ENCODE peak calls at places on chromosomes 5 and 9, in ten cellular contexts. One of them, this sample, is unnamed.

GRCh38 chr9:89523948-89524347 is 26.0 kb upstream of the SEMA4D start:
- DNase-seq in NCI-H748 treated with DMSO at 0.1 percent for 48 hours: no peak
- DNase-seq in prostate gland: no peak
- DNase-seq in NCI-H1694 treated with DMSO at 0.1 percent for 48 hours: no peak
- DNase-seq in neural crest cell: no peak
- DNase-seq in mesothelial cell of epicardium: no peak
- DNase-seq in upper lobe of right lung: no peak
- DNase-seq in H54: no peak
- DNase-seq in stimulated activated CD4-positive, alpha-beta T cell treated with anti-CD3 and anti-CD28 coated beads, TNF-alpha, amount 100 ng/mL, for 48 hours: no peak
- DNase-seq in mucosa of gallbladder: no peak
- DNase-seq in this sample: no peak

GRCh38 chr9:112846528-112847488 is 43.9 kb downstream of the SLC46A2 start:
- DNase-seq in NCI-H748 treated with DMSO at 0.1 percent for 48 hours: no peak
- DNase-seq in prostate gland: no peak
- DNase-seq in NCI-H1694 treated with DMSO at 0.1 percent for 48 hours: no peak
- DNase-seq in neural crest cell: no peak
- DNase-seq in mesothelial cell of epicardium: no peak
- DNase-seq in upper lobe of right lung: no peak
- DNase-seq in H54: no peak
- DNase-seq in stimulated activated CD4-positive, alpha-beta T cell treated with anti-CD3 and anti-CD28 coated beads, TNF-alpha, amount 100 ng/mL, for 48 hours: no peak
- DNase-seq in mucosa of gallbladder: no peak
- DNase-seq in this sample: no peak

GRCh38 chr9:123338710-123339665 is 17.0 kb upstream of the CRB2 start:
- DNase-seq in NCI-H748 treated with DMSO at 0.1 percent for 48 hours: no peak
- DNase-seq in prostate gland: no peak
- DNase-seq in NCI-H1694 treated with DMSO at 0.1 percent for 48 hours: no peak
- DNase-seq in neural crest cell: no peak
- DNase-seq in mesothelial cell of epicardium: no peak
- DNase-seq in upper lobe of right lung: peak
- DNase-seq in H54: no peak
- DNase-seq in stimulated activated CD4-positive, alpha-beta T cell treated with anti-CD3 and anti-CD28 coated beads, TNF-alpha, amount 100 ng/mL, for 48 hours: peak
- DNase-seq in mucosa of gallbladder: no peak
- DNase-seq in this sample: peak

GRCh38 chr9:71910602-71911060 is 362 bp downstream of the ABHD17B start:
- DNase-seq in NCI-H748 treated with DMSO at 0.1 percent for 48 hours: no peak
- DNase-seq in prostate gland: peak
- DNase-seq in NCI-H1694 treated with DMSO at 0.1 percent for 48 hours: no peak
- DNase-seq in neural crest cell: no peak
- DNase-seq in mesothelial cell of epicardium: no peak
- DNase-seq in upper lobe of right lung: no peak
- DNase-seq in H54: peak
- DNase-seq in stimulated activated CD4-positive, alpha-beta T cell treated with anti-CD3 and anti-CD28 coated beads, TNF-alpha, amount 100 ng/mL, for 48 hours: no peak
- DNase-seq in mucosa of gallbladder: no peak
- DNase-seq in this sample: no peak

GRCh38 chr5:157004893-157005551 is 42.0 kb upstream of the TIMD4 start:
- DNase-seq in NCI-H748 treated with DMSO at 0.1 percent for 48 hours: no peak
- DNase-seq in prostate gland: no peak
- DNase-seq in NCI-H1694 treated with DMSO at 0.1 percent for 48 hours: no peak
- DNase-seq in neural crest cell: no peak
- DNase-seq in mesothelial cell of epicardium: no peak
- DNase-seq in upper lobe of right lung: no peak
- DNase-seq in H54: no peak
- DNase-seq in stimulated activated CD4-positive, alpha-beta T cell treated with anti-CD3 and anti-CD28 coated beads, TNF-alpha, amount 100 ng/mL, for 48 hours: no peak
- DNase-seq in mucosa of gallbladder: no peak
- DNase-seq in this sample: no peak

GRCh38 chr5:40578501-40579451 is 100.9 kb upstream of the PTGER4 start:
- DNase-seq in NCI-H748 treated with DMSO at 0.1 percent for 48 hours: no peak
- DNase-seq in prostate gland: no peak
- DNase-seq in NCI-H1694 treated with DMSO at 0.1 percent for 48 hours: no peak
- DNase-seq in neural crest cell: no peak
- DNase-seq in mesothelial cell of epicardium: no peak
- DNase-seq in upper lobe of right lung: no peak
- DNase-seq in H54: no peak
- DNase-seq in stimulated activated CD4-positive, alpha-beta T cell treated with anti-CD3 and anti-CD28 coated beads, TNF-alpha, amount 100 ng/mL, for 48 hours: peak
- DNase-seq in mucosa of gallbladder: no peak
- DNase-seq in this sample: no peak

GRCh38 chr5:119537704-119538103 is 85.4 kb downstream of the HSD17B4 start:
- DNase-seq in NCI-H748 treated with DMSO at 0.1 percent for 48 hours: no peak
- DNase-seq in prostate gland: no peak
- DNase-seq in NCI-H1694 treated with DMSO at 0.1 percent for 48 hours: no peak
- DNase-seq in neural crest cell: no peak
- DNase-seq in mesothelial cell of epicardium: no peak
- DNase-seq in upper lobe of right lung: no peak
- DNase-seq in H54: no peak
- DNase-seq in stimulated activated CD4-positive, alpha-beta T cell treated with anti-CD3 and anti-CD28 coated beads, TNF-alpha, amount 100 ng/mL, for 48 hours: no peak
- DNase-seq in mucosa of gallbladder: no peak
- DNase-seq in this sample: no peak

GRCh38 chr9:124553738-124554137 is 46.5 kb upstream of the NR5A1 start:
- DNase-seq in NCI-H748 treated with DMSO at 0.1 percent for 48 hours: no peak
- DNase-seq in prostate gland: no peak
- DNase-seq in NCI-H1694 treated with DMSO at 0.1 percent for 48 hours: no peak
- DNase-seq in neural crest cell: no peak
- DNase-seq in mesothelial cell of epicardium: no peak
- DNase-seq in upper lobe of right lung: no peak
- DNase-seq in H54: peak
- DNase-seq in stimulated activated CD4-positive, alpha-beta T cell treated with anti-CD3 and anti-CD28 coated beads, TNF-alpha, amount 100 ng/mL, for 48 hours: no peak
- DNase-seq in mucosa of gallbladder: no peak
- DNase-seq in this sample: no peak

GRCh38 chr9:79623799-79624721 is 52.3 kb downstream of the TLE4 start:
- DNase-seq in NCI-H748 treated with DMSO at 0.1 percent for 48 hours: no peak
- DNase-seq in prostate gland: no peak
- DNase-seq in NCI-H1694 treated with DMSO at 0.1 percent for 48 hours: no peak
- DNase-seq in neural crest cell: no peak
- DNase-seq in mesothelial cell of epicardium: no peak
- DNase-seq in upper lobe of right lung: peak
- DNase-seq in H54: no peak
- DNase-seq in stimulated activated CD4-positive, alpha-beta T cell treated with anti-CD3 and anti-CD28 coated beads, TNF-alpha, amount 100 ng/mL, for 48 hours: no peak
- DNase-seq in mucosa of gallbladder: peak
- DNase-seq in this sample: no peak

GRCh38 chr9:131951905-131952304 is 127.8 kb downstream of the MED27 start:
- DNase-seq in NCI-H748 treated with DMSO at 0.1 percent for 48 hours: no peak
- DNase-seq in prostate gland: no peak
- DNase-seq in NCI-H1694 treated with DMSO at 0.1 percent for 48 hours: no peak
- DNase-seq in neural crest cell: no peak
- DNase-seq in mesothelial cell of epicardium: no peak
- DNase-seq in upper lobe of right lung: no peak
- DNase-seq in H54: no peak
- DNase-seq in stimulated activated CD4-positive, alpha-beta T cell treated with anti-CD3 and anti-CD28 coated beads, TNF-alpha, amount 100 ng/mL, for 48 hours: no peak
- DNase-seq in mucosa of gallbladder: no peak
- DNase-seq in this sample: no peak

GRCh38 chr5:93476211-93476851 is 104.7 kb downstream of the NR2F1-AS1 start:
- DNase-seq in NCI-H748 treated with DMSO at 0.1 percent for 48 hours: no peak
- DNase-seq in prostate gland: no peak
- DNase-seq in NCI-H1694 treated with DMSO at 0.1 percent for 48 hours: no peak
- DNase-seq in neural crest cell: no peak
- DNase-seq in mesothelial cell of epicardium: no peak
- DNase-seq in upper lobe of right lung: no peak
- DNase-seq in H54: no peak
- DNase-seq in stimulated activated CD4-positive, alpha-beta T cell treated with anti-CD3 and anti-CD28 coated beads, TNF-alpha, amount 100 ng/mL, for 48 hours: no peak
- DNase-seq in mucosa of gallbladder: no peak
- DNase-seq in this sample: no peak

GRCh38 chr5:124906339-124907097 is 160.1 kb upstream of the ZNF608 start:
- DNase-seq in NCI-H748 treated with DMSO at 0.1 percent for 48 hours: peak
- DNase-seq in prostate gland: peak
- DNase-seq in NCI-H1694 treated with DMSO at 0.1 percent for 48 hours: peak
- DNase-seq in neural crest cell: peak
- DNase-seq in mesothelial cell of epicardium: no peak
- DNase-seq in upper lobe of right lung: no peak
- DNase-seq in H54: no peak
- DNase-seq in stimulated activated CD4-positive, alpha-beta T cell treated with anti-CD3 and anti-CD28 coated beads, TNF-alpha, amount 100 ng/mL, for 48 hours: no peak
- DNase-seq in mucosa of gallbladder: peak
- DNase-seq in this sample: no peak

GRCh38 chr5:129382921-129383672 is 77.0 kb upstream of the ADAMTS19 start:
- DNase-seq in NCI-H748 treated with DMSO at 0.1 percent for 48 hours: no peak
- DNase-seq in prostate gland: no peak
- DNase-seq in NCI-H1694 treated with DMSO at 0.1 percent for 48 hours: no peak
- DNase-seq in neural crest cell: no peak
- DNase-seq in mesothelial cell of epicardium: no peak
- DNase-seq in upper lobe of right lung: no peak
- DNase-seq in H54: no peak
- DNase-seq in stimulated activated CD4-positive, alpha-beta T cell treated with anti-CD3 and anti-CD28 coated beads, TNF-alpha, amount 100 ng/mL, for 48 hours: no peak
- DNase-seq in mucosa of gallbladder: no peak
- DNase-seq in this sample: no peak

GRCh38 chr5:1409386-1410110 is 35.7 kb downstream of the SLC6A3 start:
- DNase-seq in NCI-H748 treated with DMSO at 0.1 percent for 48 hours: no peak
- DNase-seq in prostate gland: no peak
- DNase-seq in NCI-H1694 treated with DMSO at 0.1 percent for 48 hours: no peak
- DNase-seq in neural crest cell: peak
- DNase-seq in mesothelial cell of epicardium: no peak
- DNase-seq in upper lobe of right lung: peak
- DNase-seq in H54: peak
- DNase-seq in stimulated activated CD4-positive, alpha-beta T cell treated with anti-CD3 and anti-CD28 coated beads, TNF-alpha, amount 100 ng/mL, for 48 hours: no peak
- DNase-seq in mucosa of gallbladder: no peak
- DNase-seq in this sample: no peak

GRCh38 chr5:1315709-1316587 is 21.1 kb upstream of the TERT start:
- DNase-seq in NCI-H748 treated with DMSO at 0.1 percent for 48 hours: peak
- DNase-seq in prostate gland: peak
- DNase-seq in NCI-H1694 treated with DMSO at 0.1 percent for 48 hours: peak
- DNase-seq in neural crest cell: no peak
- DNase-seq in mesothelial cell of epicardium: no peak
- DNase-seq in upper lobe of right lung: peak
- DNase-seq in H54: no peak
- DNase-seq in stimulated activated CD4-positive, alpha-beta T cell treated with anti-CD3 and anti-CD28 coated beads, TNF-alpha, amount 100 ng/mL, for 48 hours: peak
- DNase-seq in mucosa of gallbladder: peak
- DNase-seq in this sample: peak

GRCh38 chr5:168195110-168195509 is 96.3 kb upstream of the WWC1 start:
- DNase-seq in NCI-H748 treated with DMSO at 0.1 percent for 48 hours: no peak
- DNase-seq in prostate gland: no peak
- DNase-seq in NCI-H1694 treated with DMSO at 0.1 percent for 48 hours: no peak
- DNase-seq in neural crest cell: no peak
- DNase-seq in mesothelial cell of epicardium: no peak
- DNase-seq in upper lobe of right lung: no peak
- DNase-seq in H54: no peak
- DNase-seq in stimulated activated CD4-positive, alpha-beta T cell treated with anti-CD3 and anti-CD28 coated beads, TNF-alpha, amount 100 ng/mL, for 48 hours: no peak
- DNase-seq in mucosa of gallbladder: no peak
- DNase-seq in this sample: no peak

GRCh38 chr5:44774279-44774880 is 34.4 kb upstream of the MRPS30 start:
- DNase-seq in NCI-H748 treated with DMSO at 0.1 percent for 48 hours: peak
- DNase-seq in prostate gland: no peak
- DNase-seq in NCI-H1694 treated with DMSO at 0.1 percent for 48 hours: peak
- DNase-seq in neural crest cell: no peak
- DNase-seq in mesothelial cell of epicardium: no peak
- DNase-seq in upper lobe of right lung: no peak
- DNase-seq in H54: no peak
- DNase-seq in stimulated activated CD4-positive, alpha-beta T cell treated with anti-CD3 and anti-CD28 coated beads, TNF-alpha, amount 100 ng/mL, for 48 hours: no peak
- DNase-seq in mucosa of gallbladder: no peak
- DNase-seq in this sample: no peak

GRCh38 chr9:126612813-126613641 is 701 bp upstream of the LMX1B start:
- DNase-seq in NCI-H748 treated with DMSO at 0.1 percent for 48 hours: no peak
- DNase-seq in prostate gland: no peak
- DNase-seq in NCI-H1694 treated with DMSO at 0.1 percent for 48 hours: no peak
- DNase-seq in neural crest cell: no peak
- DNase-seq in mesothelial cell of epicardium: no peak
- DNase-seq in upper lobe of right lung: peak
- DNase-seq in H54: no peak
- DNase-seq in stimulated activated CD4-positive, alpha-beta T cell treated with anti-CD3 and anti-CD28 coated beads, TNF-alpha, amount 100 ng/mL, for 48 hours: no peak
- DNase-seq in mucosa of gallbladder: no peak
- DNase-seq in this sample: no peak

GRCh38 chr5:89930591-89931383 is 478.8 kb downstream of the CETN3 start:
- DNase-seq in NCI-H748 treated with DMSO at 0.1 percent for 48 hours: no peak
- DNase-seq in prostate gland: no peak
- DNase-seq in NCI-H1694 treated with DMSO at 0.1 percent for 48 hours: no peak
- DNase-seq in neural crest cell: no peak
- DNase-seq in mesothelial cell of epicardium: no peak
- DNase-seq in upper lobe of right lung: no peak
- DNase-seq in H54: no peak
- DNase-seq in stimulated activated CD4-positive, alpha-beta T cell treated with anti-CD3 and anti-CD28 coated beads, TNF-alpha, amount 100 ng/mL, for 48 hours: no peak
- DNase-seq in mucosa of gallbladder: no peak
- DNase-seq in this sample: no peak

GRCh38 chr5:9009931-9010652 is 535.8 kb downstream of the SEMA5A start:
- DNase-seq in NCI-H748 treated with DMSO at 0.1 percent for 48 hours: no peak
- DNase-seq in prostate gland: no peak
- DNase-seq in NCI-H1694 treated with DMSO at 0.1 percent for 48 hours: no peak
- DNase-seq in neural crest cell: no peak
- DNase-seq in mesothelial cell of epicardium: no peak
- DNase-seq in upper lobe of right lung: no peak
- DNase-seq in H54: no peak
- DNase-seq in stimulated activated CD4-positive, alpha-beta T cell treated with anti-CD3 and anti-CD28 coated beads, TNF-alpha, amount 100 ng/mL, for 48 hours: no peak
- DNase-seq in mucosa of gallbladder: no peak
- DNase-seq in this sample: no peak

GRCh38 chr9:4955836-4956235 is 29.2 kb upstream of the JAK2 start:
- DNase-seq in NCI-H748 treated with DMSO at 0.1 percent for 48 hours: no peak
- DNase-seq in prostate gland: no peak
- DNase-seq in NCI-H1694 treated with DMSO at 0.1 percent for 48 hours: no peak
- DNase-seq in neural crest cell: no peak
- DNase-seq in mesothelial cell of epicardium: no peak
- DNase-seq in upper lobe of right lung: no peak
- DNase-seq in H54: no peak
- DNase-seq in stimulated activated CD4-positive, alpha-beta T cell treated with anti-CD3 and anti-CD28 coated beads, TNF-alpha, amount 100 ng/mL, for 48 hours: no peak
- DNase-seq in mucosa of gallbladder: no peak
- DNase-seq in this sample: no peak

GRCh38 chr5:82334856-82335255 is 56.7 kb upstream of the RPS23 start:
- DNase-seq in NCI-H748 treated with DMSO at 0.1 percent for 48 hours: no peak
- DNase-seq in prostate gland: no peak
- DNase-seq in NCI-H1694 treated with DMSO at 0.1 percent for 48 hours: no peak
- DNase-seq in neural crest cell: no peak
- DNase-seq in mesothelial cell of epicardium: no peak
- DNase-seq in upper lobe of right lung: no peak
- DNase-seq in H54: no peak
- DNase-seq in stimulated activated CD4-positive, alpha-beta T cell treated with anti-CD3 and anti-CD28 coated beads, TNF-alpha, amount 100 ng/mL, for 48 hours: no peak
- DNase-seq in mucosa of gallbladder: peak
- DNase-seq in this sample: no peak

GRCh38 chr5:14131855-14132503 is 11.2 kb upstream of the TRIO start:
- DNase-seq in NCI-H748 treated with DMSO at 0.1 percent for 48 hours: no peak
- DNase-seq in prostate gland: no peak
- DNase-seq in NCI-H1694 treated with DMSO at 0.1 percent for 48 hours: no peak
- DNase-seq in neural crest cell: no peak
- DNase-seq in mesothelial cell of epicardium: no peak
- DNase-seq in upper lobe of right lung: no peak
- DNase-seq in H54: no peak
- DNase-seq in stimulated activated CD4-positive, alpha-beta T cell treated with anti-CD3 and anti-CD28 coated beads, TNF-alpha, amount 100 ng/mL, for 48 hours: no peak
- DNase-seq in mucosa of gallbladder: no peak
- DNase-seq in this sample: no peak

GRCh38 chr9:95268681-95269080 is 48.8 kb downstream of the FANCC start:
- DNase-seq in NCI-H748 treated with DMSO at 0.1 percent for 48 hours: peak
- DNase-seq in prostate gland: peak
- DNase-seq in NCI-H1694 treated with DMSO at 0.1 percent for 48 hours: peak
- DNase-seq in neural crest cell: no peak
- DNase-seq in mesothelial cell of epicardium: no peak
- DNase-seq in upper lobe of right lung: no peak
- DNase-seq in H54: no peak
- DNase-seq in stimulated activated CD4-positive, alpha-beta T cell treated with anti-CD3 and anti-CD28 coated beads, TNF-alpha, amount 100 ng/mL, for 48 hours: no peak
- DNase-seq in mucosa of gallbladder: peak
- DNase-seq in this sample: no peak

GRCh38 chr5:107806705-107807104 is 136.0 kb upstream of the EFNA5 start:
- DNase-seq in NCI-H748 treated with DMSO at 0.1 percent for 48 hours: no peak
- DNase-seq in prostate gland: no peak
- DNase-seq in NCI-H1694 treated with DMSO at 0.1 percent for 48 hours: peak
- DNase-seq in neural crest cell: no peak
- DNase-seq in mesothelial cell of epicardium: no peak
- DNase-seq in upper lobe of right lung: no peak
- DNase-seq in H54: peak
- DNase-seq in stimulated activated CD4-positive, alpha-beta T cell treated with anti-CD3 and anti-CD28 coated beads, TNF-alpha, amount 100 ng/mL, for 48 hours: no peak
- DNase-seq in mucosa of gallbladder: peak
- DNase-seq in this sample: no peak

This sample was measured in CD8-positive, alpha-beta T cell.